ENCODE peak calls at places on chromosome X, in six cellular contexts. M, G, O, S, U and E are unnamed samples.

GRCh38 chrX:101025126-101025525 is 26.8 kb downstream of the TRMT2B start:
- DNase-seq in M (no peak), G (no peak), O (no peak), S (no peak), U (no peak), E (no peak)

GRCh38 chrX:82134378-82134777 is 932.5 kb downstream of the SH3BGRL start:
- DNase-seq in M (no peak), G (no peak), O (no peak), S (no peak), U (no peak), E (no peak)

GRCh38 chrX:83845397-83845796 is 15.5 kb upstream of the CYLC1 start:
- DNase-seq in M (peak), G (no peak), O (no peak), S (no peak), U (peak), E (peak)

GRCh38 chrX:5907202-5907601 is 321.5 kb downstream of the NLGN4X start:
- DNase-seq in M (no peak), G (no peak), O (no peak), S (no peak), U (no peak), E (no peak)

GRCh38 chrX:69138512-69138911 is 26.7 kb downstream of the PJA1 start:
- DNase-seq in M (no peak), G (no peak), O (no peak), S (no peak), U (no peak), E (no peak)

GRCh38 chrX:3549442-3549875 is 164.0 kb downstream of the PRKX start:
- DNase-seq in M (peak), G (no peak), O (no peak), S (no peak), U (no peak), E (no peak)

GRCh38 chrX:119989905-119990408 is 46.4 kb upstream of the NKAP start:
- DNase-seq in M (no peak), G (no peak), O (no peak), S (no peak), U (no peak), E (no peak)

GRCh38 chrX:45843518-45843917 is 642.8 kb upstream of the DIPK2B start:
- DNase-seq in M (no peak), G (no peak), O (no peak), S (no peak), U (no peak), E (no peak)

GRCh38 chrX:41348551-41348950 is 14.6 kb downstream of the DDX3X start:
- DNase-seq in M (no peak), G (no peak), O (no peak), S (no peak), U (no peak), E (no peak)
- TF ChIP-seq POLR2AphosphoS5 in M (no peak), G (peak), O (peak), S (peak), U (peak), E (peak)

GRCh38 chrX:125952973-125953372 is 213.1 kb downstream of the DCAF12L2 start:
- DNase-seq in M (no peak), G (no peak), O (no peak), S (no peak), U (no peak), E (no peak)

DNA sequence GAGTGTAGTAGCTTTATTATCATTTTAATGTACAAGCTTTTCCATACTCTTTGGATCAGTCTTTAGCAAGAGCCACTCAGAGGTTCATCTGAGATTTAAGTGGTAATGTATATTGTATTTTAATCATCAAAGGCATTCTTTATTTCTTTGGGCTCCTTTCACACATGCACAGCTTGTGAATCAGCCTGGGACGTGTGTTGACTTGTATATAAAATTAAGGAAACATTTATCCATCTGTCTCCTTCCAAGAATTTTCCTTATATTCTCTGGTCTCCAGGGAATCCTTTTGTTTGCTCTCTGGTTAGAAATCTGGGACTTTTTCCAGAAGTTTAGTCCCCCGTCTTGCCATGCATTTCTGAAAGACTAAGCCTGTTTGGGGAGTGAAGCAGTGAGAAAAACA is 212.3 kb downstream of the DCAF12L2 start:
- DNase-seq in M (no peak), G (no peak), O (no peak), S (no peak), U (no peak), E (no peak)
- TF ChIP-seq TAF1 in M (no peak), G (no peak), O (no peak), S (no peak), U (no peak), E (no peak)

DNA sequence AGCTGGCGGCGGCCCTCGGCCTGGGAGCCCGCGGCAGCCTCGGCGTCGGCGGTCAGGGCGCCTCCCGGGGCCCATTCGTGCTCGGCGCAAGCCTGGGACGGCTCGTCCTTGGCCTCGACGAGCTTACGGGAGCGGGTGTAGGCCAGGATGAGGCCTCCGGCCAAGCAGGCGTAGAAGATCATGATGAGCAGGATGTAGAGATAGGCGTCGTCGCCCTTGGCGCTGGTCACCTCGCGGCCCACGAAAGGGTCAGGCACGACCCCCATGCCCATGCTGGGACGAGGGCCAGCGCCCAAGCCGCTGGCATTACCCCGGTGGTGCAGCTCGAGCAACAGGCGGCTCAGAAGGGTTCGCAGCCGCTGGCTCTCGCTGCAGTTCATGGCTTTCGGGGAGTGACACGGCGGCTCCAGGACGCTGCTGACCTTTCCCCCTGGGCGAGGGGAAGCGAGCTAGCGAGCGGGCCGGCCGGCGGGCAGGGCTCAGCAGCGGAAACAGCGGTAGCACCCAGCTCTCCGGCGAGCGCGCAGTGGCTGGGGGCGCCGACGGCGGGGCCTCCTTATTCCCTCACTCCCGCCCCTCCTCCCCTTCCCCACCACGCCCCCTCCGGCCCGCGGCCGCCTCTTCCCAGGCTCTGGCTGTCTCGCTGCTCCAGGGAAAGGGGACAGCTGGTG is at the start of gene KCNE5:
- DNase-seq in M (peak), G (no peak), O (no peak), S (no peak), U (no peak), E (no peak)
- TF ChIP-seq POLR2AphosphoS5 in M (no peak), G (no peak), O (no peak), S (no peak), U (no peak), E (no peak)

GRCh38 chrX:150567645-150568319 is 639 bp upstream of the MTM1 start:
- DNase-seq in M (no peak), G (no peak), O (no peak), S (no peak), U (no peak), E (no peak)

GRCh38 chrX:150565551-150565950 is 2.9 kb upstream of the MTM1 start:
- DNase-seq in M (no peak), G (no peak), O (no peak), S (no peak), U (no peak), E (no peak)

GRCh38 chrX:150568320-150569154 is at the start of gene MTM1:
- DNase-seq in M (peak), G (peak), O (peak), S (peak), U (peak), E (peak)

GRCh38 chrX:150564838-150565237 is 3.6 kb upstream of the MTM1 start:
- DNase-seq in M (no peak), G (no peak), O (no peak), S (no peak), U (no peak), E (no peak)

GRCh38 chrX:150566734-150567182 is 1.7 kb upstream of the MTM1 start:
- DNase-seq in M (no peak), G (no peak), O (peak), S (no peak), U (no peak), E (no peak)
- TF ChIP-seq TAF1 in M (no peak), G (no peak), O (no peak), S (no peak), U (no peak), E (no peak)

GRCh38 chrX:103734125-103734760 is 23.5 kb downstream of the TMEM31 start:
- DNase-seq in M (no peak), G (no peak), O (no peak), S (no peak), U (no peak), E (no peak)
- TF ChIP-seq POLR2AphosphoS5 in M (no peak), G (no peak), O (no peak), S (no peak), U (no peak), E (no peak)